ENCODE peak calls at places on chromosomes 12 and 14, in nine cellular contexts. One of them, this sample, is unnamed.

GRCh38 chr12:2539938-2540337 is 254.8 kb upstream of the FKBP4 start:
- DNase-seq in lower leg skin: no peak
- DNase-seq in left lung: no peak
- DNase-seq in heart right ventricle: peak; percentile 54
- DNase-seq in neural progenitor cell: no peak
- DNase-seq in IMR-90: no peak
- DNase-seq in HepG2: no peak
- DNase-seq in psoas muscle: no peak
- DNase-seq in A549: no peak
- DNase-seq in this sample: no peak

GRCh38 chr12:63821781-63822251 is 22.7 kb upstream of the SRGAP1 start:
- DNase-seq in lower leg skin: no peak
- DNase-seq in left lung: peak; percentile 79
- DNase-seq in heart right ventricle: peak; percentile 13
- DNase-seq in neural progenitor cell: no peak
- DNase-seq in IMR-90: peak; percentile 47
- DNase-seq in HepG2: no peak
- DNase-seq in psoas muscle: peak; percentile 21
- DNase-seq in A549: no peak
- DNase-seq in this sample: no peak

GRCh38 chr12:76450690-76451089 is 102.5 kb upstream of the BBS10 start:
- DNase-seq in lower leg skin: no peak
- DNase-seq in left lung: no peak
- DNase-seq in heart right ventricle: no peak
- DNase-seq in neural progenitor cell: no peak
- DNase-seq in IMR-90: peak; percentile 46
- DNase-seq in HepG2: no peak
- DNase-seq in psoas muscle: no peak
- DNase-seq in A549: peak; percentile 59
- DNase-seq in this sample: no peak

GRCh38 chr12:67442896-67443295 is 173.7 kb downstream of the CAND1 start:
- DNase-seq in lower leg skin: no peak
- DNase-seq in left lung: no peak
- DNase-seq in heart right ventricle: no peak
- DNase-seq in neural progenitor cell: no peak
- DNase-seq in IMR-90: no peak
- DNase-seq in HepG2: no peak
- DNase-seq in psoas muscle: no peak
- DNase-seq in A549: no peak
- DNase-seq in this sample: no peak

GRCh38 chr14:64293976-64294671 is at the start of gene ESR2:
- DNase-seq in lower leg skin: no peak
- DNase-seq in left lung: peak; percentile 78
- DNase-seq in heart right ventricle: peak; percentile 29
- DNase-seq in neural progenitor cell: peak; percentile 86
- DNase-seq in IMR-90: peak; percentile 36
- DNase-seq in HepG2: no peak
- DNase-seq in psoas muscle: no peak
- DNase-seq in A549: peak; percentile 15
- DNase-seq in this sample: no peak

GRCh38 chr12:34601689-34602088 is 579.4 kb downstream of the ALG10 start:
- DNase-seq in lower leg skin: no peak
- DNase-seq in left lung: peak; percentile 18
- DNase-seq in heart right ventricle: no peak
- DNase-seq in neural progenitor cell: no peak
- DNase-seq in IMR-90: no peak
- DNase-seq in HepG2: no peak
- DNase-seq in psoas muscle: no peak
- DNase-seq in A549: no peak
- DNase-seq in this sample: no peak

GRCh38 chr12:4274960-4275868 is 1.7 kb downstream of the CCND2 start:
- DNase-seq in lower leg skin: no peak
- DNase-seq in left lung: peak; percentile 81
- DNase-seq in heart right ventricle: peak; percentile 33
- DNase-seq in neural progenitor cell: peak; percentile 53
- DNase-seq in IMR-90: peak; percentile 13
- DNase-seq in HepG2: no peak
- DNase-seq in psoas muscle: no peak
- DNase-seq in A549: no peak
- DNase-seq in this sample: no peak

GRCh38 chr14:51081712-51082111 is 13.2 kb downstream of the TRIM9 start:
- DNase-seq in lower leg skin: no peak
- DNase-seq in left lung: no peak
- DNase-seq in heart right ventricle: no peak
- DNase-seq in neural progenitor cell: no peak
- DNase-seq in IMR-90: no peak
- DNase-seq in HepG2: no peak
- DNase-seq in psoas muscle: no peak
- DNase-seq in A549: no peak
- DNase-seq in this sample: no peak

GRCh38 chr14:84927096-84927910 is 602.6 kb upstream of the FLRT2 start:
- DNase-seq in lower leg skin: no peak
- DNase-seq in left lung: no peak
- DNase-seq in heart right ventricle: no peak
- DNase-seq in neural progenitor cell: no peak
- DNase-seq in IMR-90: no peak
- DNase-seq in HepG2: no peak
- DNase-seq in psoas muscle: no peak
- DNase-seq in A549: no peak
- DNase-seq in this sample: no peak

GRCh38 chr14:59063259-59063658 is 125.2 kb upstream of the DAAM1 start:
- DNase-seq in lower leg skin: no peak
- DNase-seq in left lung: no peak
- DNase-seq in heart right ventricle: no peak
- DNase-seq in neural progenitor cell: no peak
- DNase-seq in IMR-90: no peak
- DNase-seq in HepG2: no peak
- DNase-seq in psoas muscle: no peak
- DNase-seq in A549: no peak
- DNase-seq in this sample: no peak

GRCh38 chr14:71529855-71530254 is 402.4 kb upstream of the RGS6 start:
- DNase-seq in lower leg skin: peak; percentile 34
- DNase-seq in left lung: no peak
- DNase-seq in heart right ventricle: no peak
- DNase-seq in neural progenitor cell: no peak
- DNase-seq in IMR-90: no peak
- DNase-seq in HepG2: no peak
- DNase-seq in psoas muscle: peak; percentile 27
- DNase-seq in A549: no peak
- DNase-seq in this sample: no peak

GRCh38 chr12:1605129-1606020 is 11.0 kb upstream of the FBXL14 start:
- DNase-seq in lower leg skin: peak; percentile 83
- DNase-seq in left lung: peak; percentile 85
- DNase-seq in heart right ventricle: peak; percentile 53
- DNase-seq in neural progenitor cell: peak; percentile 84
- DNase-seq in IMR-90: peak; percentile 86
- DNase-seq in HepG2: peak; percentile 70
- DNase-seq in psoas muscle: peak; percentile 57
- DNase-seq in A549: peak; percentile 86
- DNase-seq in this sample: peak; percentile 62

GRCh38 chr12:67692966-67693365 is 44.4 kb downstream of the DYRK2 start:
- DNase-seq in lower leg skin: no peak
- DNase-seq in left lung: no peak
- DNase-seq in heart right ventricle: no peak
- DNase-seq in neural progenitor cell: no peak
- DNase-seq in IMR-90: no peak
- DNase-seq in HepG2: no peak
- DNase-seq in psoas muscle: no peak
- DNase-seq in A549: no peak
- DNase-seq in this sample: no peak

GRCh38 chr12:19014243-19014642 is 115.3 kb upstream of the PLEKHA5 start:
- DNase-seq in lower leg skin: no peak
- DNase-seq in left lung: no peak
- DNase-seq in heart right ventricle: no peak
- DNase-seq in neural progenitor cell: no peak
- DNase-seq in IMR-90: peak; percentile 67
- DNase-seq in HepG2: no peak
- DNase-seq in psoas muscle: no peak
- DNase-seq in A549: no peak
- DNase-seq in this sample: no peak

GRCh38 chr14:102510616-102511520 is 1.3 kb upstream of the ANKRD9 start:
- DNase-seq in lower leg skin: peak; percentile 39
- DNase-seq in left lung: no peak
- DNase-seq in heart right ventricle: peak; percentile 59
- DNase-seq in neural progenitor cell: peak; percentile 91
- DNase-seq in IMR-90: no peak
- DNase-seq in HepG2: peak; percentile 79
- DNase-seq in psoas muscle: no peak
- DNase-seq in A549: no peak
- DNase-seq in this sample: no peak
- H3K4me3 ChIP-seq in lower leg skin: no peak overlapping the region
- H3K4me3 ChIP-seq in left lung: no peak overlapping the region
- H3K4me3 ChIP-seq in heart right ventricle: peak overlapping the region; percentile 64
- H3K4me3 ChIP-seq in neural progenitor cell: peak overlapping the region; percentile 64
- H3K4me3 ChIP-seq in IMR-90: no peak overlapping the region
- H3K4me3 ChIP-seq in HepG2: peak overlapping the region; percentile 78
- H3K4me3 ChIP-seq in psoas muscle: peak overlapping the region; percentile 84
- H3K4me3 ChIP-seq in A549: no peak overlapping the region
- H3K4me3 ChIP-seq in this sample: peak overlapping the region; percentile 60

DNA sequence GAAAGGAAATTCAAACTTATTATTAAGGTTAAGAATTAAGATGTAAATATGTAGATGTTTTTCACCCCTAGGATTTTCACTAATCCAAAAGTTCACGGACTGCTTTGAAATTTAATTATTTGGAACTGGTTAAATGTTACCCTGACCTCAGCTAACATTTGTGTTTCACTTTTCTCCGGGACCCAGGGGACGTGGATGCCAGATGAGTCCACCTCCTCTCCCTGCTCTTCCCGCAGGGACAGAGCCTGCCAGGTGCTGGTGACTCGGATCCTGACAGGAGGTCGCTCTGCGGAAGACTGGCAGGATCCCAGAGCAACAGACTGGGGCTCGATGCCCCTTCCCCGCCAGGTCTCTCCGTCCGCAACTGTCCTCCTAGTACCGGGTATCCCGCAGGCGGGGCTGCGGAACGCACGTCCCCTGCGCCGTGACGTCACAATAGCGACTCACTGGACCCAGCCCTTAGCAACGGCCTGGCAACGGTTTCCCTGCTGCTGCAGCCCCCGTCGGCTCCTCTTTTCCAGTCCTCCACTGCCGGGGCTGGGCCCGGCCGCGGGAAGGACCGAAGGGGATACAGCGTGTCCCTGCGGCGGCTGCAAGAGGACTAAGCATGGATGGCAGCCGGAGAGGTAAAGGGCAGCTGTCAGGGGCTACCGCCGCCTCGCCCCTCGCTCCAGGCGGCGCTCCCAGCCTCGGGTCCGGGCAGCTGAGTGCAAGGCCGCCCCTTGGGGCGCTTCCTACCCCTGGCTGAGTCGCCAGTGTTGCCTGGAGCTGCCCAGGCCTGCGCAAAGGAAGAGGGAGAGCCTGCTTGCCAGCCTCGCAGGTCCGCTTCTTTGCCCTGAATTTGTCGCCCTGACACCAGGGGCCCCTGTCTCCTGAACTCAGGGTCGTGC is at the start of gene SPATA7:
- DNase-seq in lower leg skin: peak; percentile 90
- DNase-seq in left lung: peak; percentile 99
- DNase-seq in heart right ventricle: peak; percentile 94
- DNase-seq in neural progenitor cell: peak; percentile 100
- DNase-seq in IMR-90: peak; percentile 89
- DNase-seq in HepG2: peak; percentile 83
- DNase-seq in psoas muscle: peak; percentile 93
- DNase-seq in A549: peak; percentile 80
- DNase-seq in this sample: peak; percentile 74
- H3K4me3 ChIP-seq in lower leg skin: peak within 1 kb of the TSS; percentile 71
- H3K4me3 ChIP-seq in left lung: peak within 1 kb of the TSS; percentile 92
- H3K4me3 ChIP-seq in heart right ventricle: peak within 1 kb of the TSS; percentile 80
- H3K4me3 ChIP-seq in neural progenitor cell: peak within 1 kb of the TSS; percentile 85
- H3K4me3 ChIP-seq in IMR-90: peak within 1 kb of the TSS; percentile 82
- H3K4me3 ChIP-seq in HepG2: peak within 1 kb of the TSS; percentile 81
- H3K4me3 ChIP-seq in psoas muscle: peak within 1 kb of the TSS; percentile 83
- H3K4me3 ChIP-seq in A549: peak within 1 kb of the TSS; percentile 79
- H3K4me3 ChIP-seq in this sample: peak within 1 kb of the TSS; percentile 89

GRCh38 chr14:32494566-32495434 is 165.7 kb downstream of the AKAP6 start:
- DNase-seq in lower leg skin: no peak
- DNase-seq in left lung: no peak
- DNase-seq in heart right ventricle: no peak
- DNase-seq in neural progenitor cell: no peak
- DNase-seq in IMR-90: peak; percentile 67
- DNase-seq in HepG2: no peak
- DNase-seq in psoas muscle: peak; percentile 20
- DNase-seq in A549: no peak
- DNase-seq in this sample: no peak
- H3K4me3 ChIP-seq in lower leg skin: no peak overlapping the region
- H3K4me3 ChIP-seq in left lung: no peak overlapping the region
- H3K4me3 ChIP-seq in heart right ventricle: peak overlapping the region; percentile 53
- H3K4me3 ChIP-seq in neural progenitor cell: no peak overlapping the region
- H3K4me3 ChIP-seq in IMR-90: peak overlapping the region; percentile 3
- H3K4me3 ChIP-seq in HepG2: no peak overlapping the region
- H3K4me3 ChIP-seq in psoas muscle: peak overlapping the region; percentile 73
- H3K4me3 ChIP-seq in A549: no peak overlapping the region
- H3K4me3 ChIP-seq in this sample: no peak overlapping the region

GRCh38 chr12:25975179-25975578 is 16.7 kb downstream of the RASSF8 start:
- DNase-seq in lower leg skin: no peak
- DNase-seq in left lung: no peak
- DNase-seq in heart right ventricle: no peak
- DNase-seq in neural progenitor cell: no peak
- DNase-seq in IMR-90: no peak
- DNase-seq in HepG2: no peak
- DNase-seq in psoas muscle: no peak
- DNase-seq in A549: no peak
- DNase-seq in this sample: no peak

GRCh38 chr12:25976289-25976688 is 17.8 kb downstream of the RASSF8 start:
- DNase-seq in lower leg skin: no peak
- DNase-seq in left lung: no peak
- DNase-seq in heart right ventricle: no peak
- DNase-seq in neural progenitor cell: no peak
- DNase-seq in IMR-90: no peak
- DNase-seq in HepG2: no peak
- DNase-seq in psoas muscle: no peak
- DNase-seq in A549: no peak
- DNase-seq in this sample: no peak

GRCh38 chr12:25975682-25976081 is 17.2 kb downstream of the RASSF8 start:
- DNase-seq in lower leg skin: no peak
- DNase-seq in left lung: no peak
- DNase-seq in heart right ventricle: no peak
- DNase-seq in neural progenitor cell: no peak
- DNase-seq in IMR-90: no peak
- DNase-seq in HepG2: no peak
- DNase-seq in psoas muscle: no peak
- DNase-seq in A549: no peak
- DNase-seq in this sample: no peak

GRCh38 chr12:25979059-25979458 is 20.6 kb downstream of the RASSF8 start:
- DNase-seq in lower leg skin: no peak
- DNase-seq in left lung: no peak
- DNase-seq in heart right ventricle: no peak
- DNase-seq in neural progenitor cell: peak; percentile 49
- DNase-seq in IMR-90: no peak
- DNase-seq in HepG2: no peak
- DNase-seq in psoas muscle: no peak
- DNase-seq in A549: no peak
- DNase-seq in this sample: no peak

DNA sequence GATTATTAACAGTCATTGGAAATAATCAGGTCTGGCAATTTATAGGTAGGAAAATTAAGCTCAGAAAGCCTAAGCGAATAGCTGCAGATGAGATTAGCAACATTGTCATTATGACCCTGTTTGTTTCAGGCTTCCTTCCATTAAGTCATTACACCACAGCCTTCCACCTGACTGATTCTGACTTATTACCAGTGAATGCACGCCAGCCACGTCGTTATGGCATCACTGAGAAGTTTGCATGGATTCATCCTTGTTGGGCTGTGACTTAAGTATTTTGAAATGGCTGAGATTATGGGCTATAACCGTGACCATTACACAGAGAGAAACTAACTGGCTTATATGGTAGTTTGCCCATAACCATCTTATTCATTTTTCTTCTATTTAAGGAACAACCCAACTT is 18.6 kb downstream of the RASSF8 start:
- DNase-seq in lower leg skin: no peak
- DNase-seq in left lung: no peak
- DNase-seq in heart right ventricle: no peak
- DNase-seq in neural progenitor cell: peak; percentile 56
- DNase-seq in IMR-90: peak; percentile 77
- DNase-seq in HepG2: no peak
- DNase-seq in psoas muscle: peak; percentile 54
- DNase-seq in A549: no peak
- DNase-seq in this sample: no peak
- H3K4me3 ChIP-seq in lower leg skin: no peak overlapping the region
- H3K4me3 ChIP-seq in left lung: no peak overlapping the region
- H3K4me3 ChIP-seq in heart right ventricle: no peak overlapping the region
- H3K4me3 ChIP-seq in neural progenitor cell: no peak overlapping the region
- H3K4me3 ChIP-seq in IMR-90: no peak overlapping the region
- H3K4me3 ChIP-seq in HepG2: no peak overlapping the region
- H3K4me3 ChIP-seq in psoas muscle: peak overlapping the region; percentile 54
- H3K4me3 ChIP-seq in A549: no peak overlapping the region
- H3K4me3 ChIP-seq in this sample: no peak overlapping the region